ENCODE peak calls at places on chromosome 22, in four cellular contexts. Q, W, S and J are unnamed samples.
A peak's percentile ranks its signal among the peaks of the same experiment; 100 is the strongest.

GRCh38 chr22:33005476-33005875 is 52.7 kb downstream of the SYN3 start:
- DNase-seq in Q (no peak), W (no peak), S (no peak), J (no peak)

GRCh38 chr22:46846832-46847355 is 84.4 kb downstream of the TBC1D22A start:
- DNase-seq in Q (no peak), W (no peak), S (no peak), J (no peak)

GRCh38 chr22:50627452-50627913 is 469 bp downstream of the ARSA start:
- DNase-seq in Q (no peak), W (no peak), S (no peak), J (peak; percentile 62)

GRCh38 chr22:42992886-42993479 is 22.0 kb downstream of the PACSIN2 start:
- DNase-seq in Q (no peak), W (no peak), S (no peak), J (no peak)

GRCh38 chr22:47943729-47944700 is 1181.6 kb downstream of the TBC1D22A start:
- DNase-seq in Q (no peak), W (no peak), S (no peak), J (no peak)

GRCh38 chr22:17786435-17787158 is 12.3 kb upstream of the BID start:
- DNase-seq in Q (peak; percentile 25), W (peak; percentile 51), S (peak; percentile 78), J (no peak)

GRCh38 chr22:44381761-44382454 is 69.2 kb upstream of the SHISAL1 start:
- DNase-seq in Q (no peak), W (no peak), S (peak; percentile 10), J (peak; percentile 17)

GRCh38 chr22:40606306-40606705 is 30.2 kb downstream of the MRTFA start:
- DNase-seq in Q (no peak), W (no peak), S (no peak), J (no peak)

GRCh38 chr22:46131151-46131587 is 19.2 kb upstream of the PPARA start:
- DNase-seq in Q (no peak), W (no peak), S (peak; percentile 15), J (no peak)

GRCh38 chr22:26066534-26066933 is 102.7 kb upstream of the SEZ6L start:
- DNase-seq in Q (no peak), W (peak; percentile 11), S (no peak), J (no peak)

GRCh38 chr22:19109198-19110063 is 12.8 kb downstream of the DGCR2 start:
- DNase-seq in Q (peak; percentile 48), W (no peak), S (no peak), J (no peak)

GRCh38 chr22:49577168-49578060 is 250.3 kb downstream of the BRD1 start:
- DNase-seq in Q (no peak), W (no peak), S (no peak), J (no peak)

GRCh38 chr22:41288245-41288946 is 2.4 kb upstream of the RANGAP1 start:
- DNase-seq in Q (peak; percentile 84), W (no peak), S (no peak), J (peak; percentile 73)

GRCh38 chr22:44033287-44033686 is 9.2 kb downstream of the PARVB start:
- DNase-seq in Q (no peak), W (no peak), S (no peak), J (no peak)

GRCh38 chr22:43345761-43346261 is 2.6 kb upstream of the SCUBE1 start:
- DNase-seq in Q (no peak), W (no peak), S (no peak), J (no peak)

DNA sequence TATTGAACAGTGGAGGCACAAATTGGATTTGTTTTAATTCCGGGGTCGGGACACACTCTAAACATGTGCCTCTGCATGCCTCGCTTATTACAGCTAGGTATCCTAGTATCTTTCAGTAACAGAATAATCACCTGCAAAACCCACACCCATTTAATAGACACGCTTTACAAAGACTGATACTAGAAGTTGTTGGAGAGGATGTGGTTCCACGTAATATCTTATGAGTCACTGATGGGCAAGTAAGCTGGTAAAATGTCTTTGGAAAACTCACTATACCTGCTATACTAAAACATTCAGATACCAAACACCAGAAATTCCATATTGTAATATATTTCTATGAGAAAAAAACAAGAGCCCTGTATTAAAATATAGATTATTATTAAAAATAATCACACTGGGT is 84.0 kb downstream of the GGTLC2 start:
- DNase-seq in Q (no peak), W (no peak), S (no peak), J (no peak)
- TF ChIP-seq CTCF in Q (no peak), W (no peak), S (no peak), J (no peak)

GRCh38 chr22:37594237-37594636 is 14.3 kb upstream of the LGALS2 start:
- DNase-seq in Q (no peak), W (no peak), S (no peak), J (no peak)

GRCh38 chr22:37589607-37590006 is 9.7 kb upstream of the LGALS2 start:
- DNase-seq in Q (no peak), W (no peak), S (no peak), J (no peak)

GRCh38 chr22:37588540-37589215 is 8.8 kb upstream of the LGALS2 start:
- DNase-seq in Q (no peak), W (no peak), S (no peak), J (no peak)

GRCh38 chr22:37591823-37592404 is 12.0 kb upstream of the LGALS2 start:
- DNase-seq in Q (no peak), W (no peak), S (no peak), J (no peak)
- H3K4me3 ChIP-seq in Q (peak overlapping the region; percentile 22), W (peak overlapping the region; percentile 46), S (peak overlapping the region; percentile 14), J (no peak overlapping the region)

GRCh38 chr22:38618682-38619081 is 37.5 kb downstream of the FAM227A start:
- DNase-seq in Q (peak; percentile 18), W (no peak), S (no peak), J (no peak)
- H3K27ac ChIP-seq in Q (no peak overlapping the region), W (no peak overlapping the region), S (no peak overlapping the region), J (no peak overlapping the region)

GRCh38 chr22:24046024-24046423 is 34.9 kb downstream of the CABIN1 start:
- DNase-seq in Q (no peak), W (no peak), S (no peak), J (no peak)
- TF ChIP-seq CTCF in Q (no peak), W (no peak), S (no peak), J (no peak)

GRCh38 chr22:21650823-21651520 is 8.9 kb downstream of the SDF2L1 start:
- DNase-seq in Q (no peak), W (no peak), S (no peak), J (no peak)
- H3K4me3 ChIP-seq in Q (peak overlapping the region; percentile 78), W (peak overlapping the region; percentile 68), S (peak overlapping the region; percentile 66), J (peak overlapping the region; percentile 79)

GRCh38 chr22:39039306-39040126 is 1.1 kb upstream of the APOBEC3F start:
- DNase-seq in Q (no peak), W (no peak), S (no peak), J (no peak)
- H3K27ac ChIP-seq in Q (no peak overlapping the region), W (no peak overlapping the region), S (no peak overlapping the region), J (no peak overlapping the region)